ENCODE peak calls at places on chromosomes 16 and 17, in four cellular contexts. One of them, this sample, is unnamed.
A peak's percentile ranks its signal among the peaks of the same experiment; 100 is the strongest.

GRCh38 chr16:69831212-69832123 is 69.3 kb downstream of the WWP2 start:
- DNase-seq in stimulated activated CD4-positive, alpha-beta T cell treated with anti-CD3 and anti-CD28 coated beads, Interleukin-4, amount 100 ng/mL, for 24 hours: no peak
- DNase-seq in ovary: no peak
- DNase-seq in NCI-H2029: no peak
- DNase-seq in this sample: no peak

GRCh38 chr17:75720656-75721462 is at the start of gene ITGB4:
- DNase-seq in stimulated activated CD4-positive, alpha-beta T cell treated with anti-CD3 and anti-CD28 coated beads, Interleukin-4, amount 100 ng/mL, for 24 hours: peak; percentile 41
- DNase-seq in ovary: no peak
- DNase-seq in NCI-H2029: no peak
- DNase-seq in this sample: peak; percentile 35

GRCh38 chr17:48429638-48430586 is at the start of gene SKAP1:
- DNase-seq in stimulated activated CD4-positive, alpha-beta T cell treated with anti-CD3 and anti-CD28 coated beads, Interleukin-4, amount 100 ng/mL, for 24 hours: peak; percentile 65
- DNase-seq in ovary: no peak
- DNase-seq in NCI-H2029: peak; percentile 30
- DNase-seq in this sample: peak; percentile 62

GRCh38 chr16:2473425-2473926 is 1.5 kb upstream of the TBC1D24 start:
- DNase-seq in stimulated activated CD4-positive, alpha-beta T cell treated with anti-CD3 and anti-CD28 coated beads, Interleukin-4, amount 100 ng/mL, for 24 hours: no peak
- DNase-seq in ovary: no peak
- DNase-seq in NCI-H2029: no peak
- DNase-seq in this sample: no peak

GRCh38 chr17:2388705-2389099 is 12.2 kb downstream of the MNT start:
- DNase-seq in stimulated activated CD4-positive, alpha-beta T cell treated with anti-CD3 and anti-CD28 coated beads, Interleukin-4, amount 100 ng/mL, for 24 hours: no peak
- DNase-seq in ovary: no peak
- DNase-seq in NCI-H2029: no peak
- DNase-seq in this sample: no peak

GRCh38 chr17:56978441-56979090 is 635 bp downstream of the SCPEP1 start:
- DNase-seq in stimulated activated CD4-positive, alpha-beta T cell treated with anti-CD3 and anti-CD28 coated beads, Interleukin-4, amount 100 ng/mL, for 24 hours: no peak
- DNase-seq in ovary: no peak
- DNase-seq in NCI-H2029: no peak
- DNase-seq in this sample: no peak

GRCh38 chr17:63698381-63698885 is 1.5 kb downstream of the LIMD2 start:
- DNase-seq in stimulated activated CD4-positive, alpha-beta T cell treated with anti-CD3 and anti-CD28 coated beads, Interleukin-4, amount 100 ng/mL, for 24 hours: peak; percentile 33
- DNase-seq in ovary: no peak
- DNase-seq in NCI-H2029: no peak
- DNase-seq in this sample: no peak

GRCh38 chr17:42055496-42055895 is 5.1 kb upstream of the C17orf113 start:
- DNase-seq in stimulated activated CD4-positive, alpha-beta T cell treated with anti-CD3 and anti-CD28 coated beads, Interleukin-4, amount 100 ng/mL, for 24 hours: no peak
- DNase-seq in ovary: no peak
- DNase-seq in NCI-H2029: no peak
- DNase-seq in this sample: no peak

GRCh38 chr16:86538196-86538780 is 16.7 kb downstream of the MTHFSD start:
- DNase-seq in stimulated activated CD4-positive, alpha-beta T cell treated with anti-CD3 and anti-CD28 coated beads, Interleukin-4, amount 100 ng/mL, for 24 hours: no peak
- DNase-seq in ovary: no peak
- DNase-seq in NCI-H2029: no peak
- DNase-seq in this sample: no peak

GRCh38 chr17:56835259-56835575 is 1.3 kb downstream of the DGKE start:
- DNase-seq in stimulated activated CD4-positive, alpha-beta T cell treated with anti-CD3 and anti-CD28 coated beads, Interleukin-4, amount 100 ng/mL, for 24 hours: no peak
- DNase-seq in ovary: no peak
- DNase-seq in NCI-H2029: no peak
- DNase-seq in this sample: no peak

GRCh38 chr17:32771396-32771795 is 105.5 kb downstream of the MYO1D start:
- DNase-seq in stimulated activated CD4-positive, alpha-beta T cell treated with anti-CD3 and anti-CD28 coated beads, Interleukin-4, amount 100 ng/mL, for 24 hours: no peak
- DNase-seq in ovary: no peak
- DNase-seq in NCI-H2029: no peak
- DNase-seq in this sample: no peak

GRCh38 chr17:45241315-45242011 is 19.8 kb downstream of the FMNL1 start:
- DNase-seq in stimulated activated CD4-positive, alpha-beta T cell treated with anti-CD3 and anti-CD28 coated beads, Interleukin-4, amount 100 ng/mL, for 24 hours: no peak
- DNase-seq in ovary: no peak
- DNase-seq in NCI-H2029: no peak
- DNase-seq in this sample: no peak

GRCh38 chr17:72121164-72122001 is 563 bp downstream of the SOX9 start:
- DNase-seq in stimulated activated CD4-positive, alpha-beta T cell treated with anti-CD3 and anti-CD28 coated beads, Interleukin-4, amount 100 ng/mL, for 24 hours: no peak
- DNase-seq in ovary: no peak
- DNase-seq in NCI-H2029: no peak
- DNase-seq in this sample: no peak

GRCh38 chr16:3980311-3981111 is 100.0 kb upstream of the CREBBP start:
- DNase-seq in stimulated activated CD4-positive, alpha-beta T cell treated with anti-CD3 and anti-CD28 coated beads, Interleukin-4, amount 100 ng/mL, for 24 hours: no peak
- DNase-seq in ovary: peak; percentile 63
- DNase-seq in NCI-H2029: no peak
- DNase-seq in this sample: no peak

GRCh38 chr17:44557653-44558285 is 485 bp downstream of the FZD2 start:
- DNase-seq in stimulated activated CD4-positive, alpha-beta T cell treated with anti-CD3 and anti-CD28 coated beads, Interleukin-4, amount 100 ng/mL, for 24 hours: peak; percentile 31
- DNase-seq in ovary: peak; percentile 35
- DNase-seq in NCI-H2029: no peak
- DNase-seq in this sample: no peak

GRCh38 chr16:27374231-27374793 is 27.7 kb upstream of the IL21R start:
- DNase-seq in stimulated activated CD4-positive, alpha-beta T cell treated with anti-CD3 and anti-CD28 coated beads, Interleukin-4, amount 100 ng/mL, for 24 hours: no peak
- DNase-seq in ovary: no peak
- DNase-seq in NCI-H2029: no peak
- DNase-seq in this sample: no peak

GRCh38 chr17:82021728-82022309 is 859 bp downstream of the CENPX start:
- DNase-seq in stimulated activated CD4-positive, alpha-beta T cell treated with anti-CD3 and anti-CD28 coated beads, Interleukin-4, amount 100 ng/mL, for 24 hours: peak; percentile 22
- DNase-seq in ovary: no peak
- DNase-seq in NCI-H2029: no peak
- DNase-seq in this sample: peak; percentile 9

GRCh38 chr17:10126554-10127493 is 71.6 kb downstream of the GAS7 start:
- DNase-seq in stimulated activated CD4-positive, alpha-beta T cell treated with anti-CD3 and anti-CD28 coated beads, Interleukin-4, amount 100 ng/mL, for 24 hours: no peak
- DNase-seq in ovary: peak; percentile 72
- DNase-seq in NCI-H2029: no peak
- DNase-seq in this sample: no peak

GRCh38 chr17:8537734-8538133 is 92.8 kb downstream of the MYH10 start:
- DNase-seq in stimulated activated CD4-positive, alpha-beta T cell treated with anti-CD3 and anti-CD28 coated beads, Interleukin-4, amount 100 ng/mL, for 24 hours: no peak
- DNase-seq in ovary: no peak
- DNase-seq in NCI-H2029: no peak
- DNase-seq in this sample: no peak

GRCh38 chr17:44197107-44197506 is 2.6 kb downstream of the ATXN7L3 start:
- DNase-seq in stimulated activated CD4-positive, alpha-beta T cell treated with anti-CD3 and anti-CD28 coated beads, Interleukin-4, amount 100 ng/mL, for 24 hours: no peak
- DNase-seq in ovary: no peak
- DNase-seq in NCI-H2029: no peak
- DNase-seq in this sample: no peak

GRCh38 chr17:48873212-48873611 is 19.4 kb upstream of the ATP5MC1 start:
- DNase-seq in stimulated activated CD4-positive, alpha-beta T cell treated with anti-CD3 and anti-CD28 coated beads, Interleukin-4, amount 100 ng/mL, for 24 hours: no peak
- DNase-seq in ovary: peak; percentile 24
- DNase-seq in NCI-H2029: no peak
- DNase-seq in this sample: no peak

GRCh38 chr17:82923366-82924113 is 83.7 kb upstream of the ZNF750 start:
- DNase-seq in stimulated activated CD4-positive, alpha-beta T cell treated with anti-CD3 and anti-CD28 coated beads, Interleukin-4, amount 100 ng/mL, for 24 hours: no peak
- DNase-seq in ovary: no peak
- DNase-seq in NCI-H2029: peak; percentile 45
- DNase-seq in this sample: no peak

GRCh38 chr17:21077286-21077685 is 34.5 kb upstream of the USP22 start:
- DNase-seq in stimulated activated CD4-positive, alpha-beta T cell treated with anti-CD3 and anti-CD28 coated beads, Interleukin-4, amount 100 ng/mL, for 24 hours: no peak
- DNase-seq in ovary: no peak
- DNase-seq in NCI-H2029: no peak
- DNase-seq in this sample: no peak

GRCh38 chr17:81707725-81708646 is 4.1 kb upstream of the SLC25A10 start:
- DNase-seq in stimulated activated CD4-positive, alpha-beta T cell treated with anti-CD3 and anti-CD28 coated beads, Interleukin-4, amount 100 ng/mL, for 24 hours: no peak
- DNase-seq in ovary: no peak
- DNase-seq in NCI-H2029: no peak
- DNase-seq in this sample: no peak

GRCh38 chr16:72311426-72311825 is 139.5 kb upstream of the PMFBP1 start:
- DNase-seq in stimulated activated CD4-positive, alpha-beta T cell treated with anti-CD3 and anti-CD28 coated beads, Interleukin-4, amount 100 ng/mL, for 24 hours: no peak
- DNase-seq in ovary: no peak
- DNase-seq in NCI-H2029: no peak
- DNase-seq in this sample: no peak

GRCh38 chr17:50443492-50444051 is 17.6 kb downstream of the ACSF2 start:
- DNase-seq in stimulated activated CD4-positive, alpha-beta T cell treated with anti-CD3 and anti-CD28 coated beads, Interleukin-4, amount 100 ng/mL, for 24 hours: no peak
- DNase-seq in ovary: no peak
- DNase-seq in NCI-H2029: no peak
- DNase-seq in this sample: no peak

GRCh38 chr17:71975998-71976649 is 144.7 kb upstream of the SOX9 start:
- DNase-seq in stimulated activated CD4-positive, alpha-beta T cell treated with anti-CD3 and anti-CD28 coated beads, Interleukin-4, amount 100 ng/mL, for 24 hours: no peak
- DNase-seq in ovary: peak; percentile 38
- DNase-seq in NCI-H2029: no peak
- DNase-seq in this sample: no peak

GRCh38 chr17:80169784-80170500 is at the start of gene CARD14:
- DNase-seq in stimulated activated CD4-positive, alpha-beta T cell treated with anti-CD3 and anti-CD28 coated beads, Interleukin-4, amount 100 ng/mL, for 24 hours: no peak
- DNase-seq in ovary: no peak
- DNase-seq in NCI-H2029: no peak
- DNase-seq in this sample: no peak